ENCODE peak calls at places on chromosomes 6 and 20, in six cellular contexts. One of them, this sample, is unnamed.

GRCh38 chr6:151376440-151376839 is 14.9 kb downstream of the ZBTB2 start:
- DNase-seq in dorsolateral prefrontal cortex: no peak
- DNase-seq in caudate nucleus: no peak
- DNase-seq in osteocyte: no peak
- DNase-seq in H7: no peak
- DNase-seq in stimulated activated naive CD8-positive, alpha-beta T cell treated with anti-CD3 and anti-CD28 coated beads, Interleukin-15, Interleukin-2, amounts not matched to agents 100 U/mL and 50 U/mL, for 24 hours: no peak
- DNase-seq in this sample: no peak

GRCh38 chr6:150163970-150164369 is 21.1 kb downstream of the PPP1R14C start:
- DNase-seq in caudate nucleus: no peak
- DNase-seq in dorsolateral prefrontal cortex: no peak
- DNase-seq in H7: no peak
- DNase-seq in osteocyte: no peak
- DNase-seq in stimulated activated naive CD8-positive, alpha-beta T cell treated with anti-CD3 and anti-CD28 coated beads, Interleukin-15, Interleukin-2, amounts not matched to agents 100 U/mL and 50 U/mL, for 24 hours: no peak
- DNase-seq in this sample: no peak

GRCh38 chr6:34396518-34396917 is 4.0 kb upstream of the NUDT3 start:
- DNase-seq in stimulated activated naive CD8-positive, alpha-beta T cell treated with anti-CD3 and anti-CD28 coated beads, Interleukin-15, Interleukin-2, amounts not matched to agents 100 U/mL and 50 U/mL, for 24 hours: no peak
- DNase-seq in caudate nucleus: no peak
- DNase-seq in H7: no peak
- DNase-seq in osteocyte: no peak
- DNase-seq in dorsolateral prefrontal cortex: no peak
- DNase-seq in this sample: no peak

GRCh38 chr6:81793811-81794210 is 41.3 kb upstream of the TENT5A start:
- DNase-seq in dorsolateral prefrontal cortex: no peak
- DNase-seq in H7: no peak
- DNase-seq in osteocyte: no peak
- DNase-seq in stimulated activated naive CD8-positive, alpha-beta T cell treated with anti-CD3 and anti-CD28 coated beads, Interleukin-15, Interleukin-2, amounts not matched to agents 100 U/mL and 50 U/mL, for 24 hours: no peak
- DNase-seq in caudate nucleus: no peak
- DNase-seq in this sample: no peak

GRCh38 chr20:15069355-15069754 is 731.9 kb upstream of the FLRT3 start:
- DNase-seq in dorsolateral prefrontal cortex: no peak
- DNase-seq in H7: no peak
- DNase-seq in caudate nucleus: no peak
- DNase-seq in osteocyte: no peak
- DNase-seq in stimulated activated naive CD8-positive, alpha-beta T cell treated with anti-CD3 and anti-CD28 coated beads, Interleukin-15, Interleukin-2, amounts not matched to agents 100 U/mL and 50 U/mL, for 24 hours: no peak
- DNase-seq in this sample: no peak

GRCh38 chr6:99821164-99821563 is 172.9 kb downstream of the MCHR2 start:
- DNase-seq in caudate nucleus: no peak
- DNase-seq in H7: no peak
- DNase-seq in osteocyte: no peak
- DNase-seq in dorsolateral prefrontal cortex: no peak
- DNase-seq in stimulated activated naive CD8-positive, alpha-beta T cell treated with anti-CD3 and anti-CD28 coated beads, Interleukin-15, Interleukin-2, amounts not matched to agents 100 U/mL and 50 U/mL, for 24 hours: no peak
- DNase-seq in this sample: no peak

GRCh38 chr20:48455606-48456360 is 372.0 kb downstream of the PREX1 start:
- DNase-seq in H7: no peak
- DNase-seq in osteocyte: no peak
- DNase-seq in stimulated activated naive CD8-positive, alpha-beta T cell treated with anti-CD3 and anti-CD28 coated beads, Interleukin-15, Interleukin-2, amounts not matched to agents 100 U/mL and 50 U/mL, for 24 hours: no peak
- DNase-seq in caudate nucleus: no peak
- DNase-seq in dorsolateral prefrontal cortex: no peak
- DNase-seq in this sample: no peak

GRCh38 chr6:125142614-125143013 is 11.0 kb upstream of the TPD52L1 start:
- DNase-seq in dorsolateral prefrontal cortex: no peak
- DNase-seq in osteocyte: no peak
- DNase-seq in stimulated activated naive CD8-positive, alpha-beta T cell treated with anti-CD3 and anti-CD28 coated beads, Interleukin-15, Interleukin-2, amounts not matched to agents 100 U/mL and 50 U/mL, for 24 hours: no peak
- DNase-seq in caudate nucleus: no peak
- DNase-seq in H7: no peak
- DNase-seq in this sample: no peak

GRCh38 chr6:47248446-47248845 is 61.3 kb downstream of the TNFRSF21 start:
- DNase-seq in osteocyte: no peak
- DNase-seq in stimulated activated naive CD8-positive, alpha-beta T cell treated with anti-CD3 and anti-CD28 coated beads, Interleukin-15, Interleukin-2, amounts not matched to agents 100 U/mL and 50 U/mL, for 24 hours: no peak
- DNase-seq in dorsolateral prefrontal cortex: no peak
- DNase-seq in H7: no peak
- DNase-seq in caudate nucleus: no peak
- DNase-seq in this sample: no peak

GRCh38 chr6:40588480-40588879 is 1.3 kb upstream of the LRFN2 start:
- DNase-seq in dorsolateral prefrontal cortex: no peak
- DNase-seq in caudate nucleus: no peak
- DNase-seq in stimulated activated naive CD8-positive, alpha-beta T cell treated with anti-CD3 and anti-CD28 coated beads, Interleukin-15, Interleukin-2, amounts not matched to agents 100 U/mL and 50 U/mL, for 24 hours: no peak
- DNase-seq in H7: no peak
- DNase-seq in osteocyte: no peak
- DNase-seq in this sample: no peak

GRCh38 chr6:139853302-139853992 is 479.0 kb upstream of the CITED2 start:
- DNase-seq in H7: no peak
- DNase-seq in osteocyte: no peak
- DNase-seq in dorsolateral prefrontal cortex: no peak
- DNase-seq in stimulated activated naive CD8-positive, alpha-beta T cell treated with anti-CD3 and anti-CD28 coated beads, Interleukin-15, Interleukin-2, amounts not matched to agents 100 U/mL and 50 U/mL, for 24 hours: no peak
- DNase-seq in caudate nucleus: no peak
- DNase-seq in this sample: no peak

GRCh38 chr6:61809004-61809595 is 476.9 kb downstream of the KHDRBS2 start:
- DNase-seq in H7: peak; percentile 1
- DNase-seq in osteocyte: no peak
- DNase-seq in stimulated activated naive CD8-positive, alpha-beta T cell treated with anti-CD3 and anti-CD28 coated beads, Interleukin-15, Interleukin-2, amounts not matched to agents 100 U/mL and 50 U/mL, for 24 hours: no peak
- DNase-seq in caudate nucleus: no peak
- DNase-seq in dorsolateral prefrontal cortex: no peak
- DNase-seq in this sample: no peak

GRCh38 chr6:100257661-100258395 is 206.9 kb downstream of the SIM1 start:
- DNase-seq in stimulated activated naive CD8-positive, alpha-beta T cell treated with anti-CD3 and anti-CD28 coated beads, Interleukin-15, Interleukin-2, amounts not matched to agents 100 U/mL and 50 U/mL, for 24 hours: no peak
- DNase-seq in osteocyte: no peak
- DNase-seq in dorsolateral prefrontal cortex: no peak
- DNase-seq in caudate nucleus: no peak
- DNase-seq in H7: no peak
- DNase-seq in this sample: no peak

GRCh38 chr20:45268531-45268930 is 14.2 kb upstream of the SLPI start:
- DNase-seq in stimulated activated naive CD8-positive, alpha-beta T cell treated with anti-CD3 and anti-CD28 coated beads, Interleukin-15, Interleukin-2, amounts not matched to agents 100 U/mL and 50 U/mL, for 24 hours: no peak
- DNase-seq in osteocyte: peak; percentile 23
- DNase-seq in caudate nucleus: no peak
- DNase-seq in H7: no peak
- DNase-seq in dorsolateral prefrontal cortex: no peak
- DNase-seq in this sample: no peak

GRCh38 chr6:9482030-9482731 is 932.7 kb downstream of the TFAP2A start:
- DNase-seq in stimulated activated naive CD8-positive, alpha-beta T cell treated with anti-CD3 and anti-CD28 coated beads, Interleukin-15, Interleukin-2, amounts not matched to agents 100 U/mL and 50 U/mL, for 24 hours: no peak
- DNase-seq in caudate nucleus: no peak
- DNase-seq in H7: no peak
- DNase-seq in dorsolateral prefrontal cortex: peak; percentile 10
- DNase-seq in osteocyte: no peak
- DNase-seq in this sample: no peak

This sample was measured in WTC11.